ENCODE peak calls at places on chromosomes 4 and X, in five cellular contexts. One of them, this sample, is unnamed.

GRCh38 chr4:155473420-155474095 is 96.8 kb upstream of the MAP9 start:
- DNase-seq in psoas muscle: no peak
- DNase-seq in cardiac muscle cell: no peak
- DNase-seq in pancreas: no peak
- DNase-seq in fibroblast of lung: peak; percentile 47
- DNase-seq in this sample: no peak

GRCh38 chr4:16694491-16695276 is 203.8 kb downstream of the LDB2 start:
- DNase-seq in psoas muscle: no peak
- DNase-seq in cardiac muscle cell: no peak
- DNase-seq in pancreas: no peak
- DNase-seq in fibroblast of lung: peak; percentile 32
- DNase-seq in this sample: no peak

GRCh38 chr4:10089346-10089745 is 27.3 kb downstream of the WDR1 start:
- DNase-seq in psoas muscle: peak; percentile 34
- DNase-seq in cardiac muscle cell: no peak
- DNase-seq in pancreas: peak; percentile 64
- DNase-seq in fibroblast of lung: no peak
- DNase-seq in this sample: no peak

GRCh38 chr4:7183780-7184460 is 8.4 kb upstream of the SORCS2 start:
- DNase-seq in psoas muscle: no peak
- DNase-seq in cardiac muscle cell: no peak
- DNase-seq in pancreas: no peak
- DNase-seq in fibroblast of lung: no peak
- DNase-seq in this sample: no peak

GRCh38 chr4:133151681-133152329 is 2.7 kb downstream of the PCDH10 start:
- DNase-seq in psoas muscle: no peak
- DNase-seq in cardiac muscle cell: peak; percentile 30
- DNase-seq in pancreas: no peak
- DNase-seq in fibroblast of lung: peak; percentile 12
- DNase-seq in this sample: no peak

GRCh38 chrX:150731795-150732194 is 38.6 kb downstream of the MTMR1 start:
- DNase-seq in psoas muscle: no peak
- DNase-seq in cardiac muscle cell: peak; percentile 91
- DNase-seq in pancreas: no peak
- DNase-seq in fibroblast of lung: peak; percentile 91
- DNase-seq in this sample: no peak

GRCh38 chrX:30270639-30271038 is 23.7 kb downstream of the MAGEB1 start:
- DNase-seq in psoas muscle: no peak
- DNase-seq in cardiac muscle cell: no peak
- DNase-seq in pancreas: no peak
- DNase-seq in fibroblast of lung: no peak
- DNase-seq in this sample: no peak

GRCh38 chrX:49761481-49761880 is 65.7 kb upstream of the PAGE1 start:
- DNase-seq in psoas muscle: no peak
- DNase-seq in cardiac muscle cell: peak; percentile 16
- DNase-seq in pancreas: peak; percentile 11
- DNase-seq in fibroblast of lung: peak; percentile 7
- DNase-seq in this sample: no peak

GRCh38 chrX:39910651-39911050 is 187.1 kb downstream of the BCOR start:
- DNase-seq in psoas muscle: no peak
- DNase-seq in cardiac muscle cell: no peak
- DNase-seq in pancreas: no peak
- DNase-seq in fibroblast of lung: no peak
- DNase-seq in this sample: no peak

GRCh38 chr4:37835806-37836205 is 9.3 kb downstream of the PGM2 start:
- DNase-seq in psoas muscle: no peak
- DNase-seq in cardiac muscle cell: no peak
- DNase-seq in pancreas: no peak
- DNase-seq in fibroblast of lung: no peak
- DNase-seq in this sample: no peak

GRCh38 chrX:47217121-47217851 is 1.2 kb upstream of the CDK16 start:
- DNase-seq in psoas muscle: peak; percentile 40
- DNase-seq in cardiac muscle cell: peak; percentile 68
- DNase-seq in pancreas: peak; percentile 35
- DNase-seq in fibroblast of lung: no peak
- DNase-seq in this sample: no peak

GRCh38 chr4:182443070-182443469 is 199.9 kb downstream of the TENM3 start:
- DNase-seq in psoas muscle: no peak
- DNase-seq in cardiac muscle cell: no peak
- DNase-seq in pancreas: no peak
- DNase-seq in fibroblast of lung: no peak
- DNase-seq in this sample: no peak

GRCh38 chr4:166252487-166253402 is 379.7 kb downstream of the TLL1 start:
- DNase-seq in psoas muscle: no peak
- DNase-seq in cardiac muscle cell: peak; percentile 38
- DNase-seq in pancreas: no peak
- DNase-seq in fibroblast of lung: peak; percentile 0
- DNase-seq in this sample: no peak

GRCh38 chr4:3713817-3714641 is 52.2 kb upstream of the ADRA2C start:
- DNase-seq in psoas muscle: no peak
- DNase-seq in cardiac muscle cell: no peak
- DNase-seq in pancreas: no peak
- DNase-seq in fibroblast of lung: no peak
- DNase-seq in this sample: no peak

GRCh38 chr4:183504930-183505555 is at the start of gene ING2:
- DNase-seq in psoas muscle: no peak
- DNase-seq in cardiac muscle cell: no peak
- DNase-seq in pancreas: no peak
- DNase-seq in fibroblast of lung: no peak
- DNase-seq in this sample: no peak

GRCh38 chrX:154334496-154334895 is 38.9 kb downstream of the TKTL1 start:
- DNase-seq in psoas muscle: no peak
- DNase-seq in cardiac muscle cell: no peak
- DNase-seq in pancreas: no peak
- DNase-seq in fibroblast of lung: no peak
- DNase-seq in this sample: no peak

GRCh38 chr4:87354168-87355102 is 31.8 kb upstream of the HSD17B13 start:
- DNase-seq in psoas muscle: no peak
- DNase-seq in cardiac muscle cell: peak; percentile 30
- DNase-seq in pancreas: peak; percentile 56
- DNase-seq in fibroblast of lung: peak; percentile 60
- DNase-seq in this sample: no peak

GRCh38 chrX:15724911-15725310 is 13.2 kb upstream of the CA5B start:
- DNase-seq in psoas muscle: no peak
- DNase-seq in cardiac muscle cell: no peak
- DNase-seq in pancreas: no peak
- DNase-seq in fibroblast of lung: no peak
- DNase-seq in this sample: no peak

GRCh38 chrX:47420264-47420663 is 49.9 kb downstream of the ZNF157 start:
- DNase-seq in psoas muscle: no peak
- DNase-seq in cardiac muscle cell: no peak
- DNase-seq in pancreas: no peak
- DNase-seq in fibroblast of lung: no peak
- DNase-seq in this sample: no peak

GRCh38 chrX:10574663-10575062 is 45.7 kb downstream of the MID1 start:
- DNase-seq in psoas muscle: no peak
- DNase-seq in cardiac muscle cell: peak; percentile 43
- DNase-seq in pancreas: no peak
- DNase-seq in fibroblast of lung: peak; percentile 38
- DNase-seq in this sample: no peak

GRCh38 chr4:139607302-139608060 is 51.5 kb upstream of the SETD7 start:
- DNase-seq in psoas muscle: no peak
- DNase-seq in cardiac muscle cell: no peak
- DNase-seq in pancreas: no peak
- DNase-seq in fibroblast of lung: peak; percentile 20
- DNase-seq in this sample: no peak

GRCh38 chr4:140130677-140131076 is 23.3 kb downstream of the MAML3 start:
- DNase-seq in psoas muscle: no peak
- DNase-seq in cardiac muscle cell: no peak
- DNase-seq in pancreas: no peak
- DNase-seq in fibroblast of lung: peak; percentile 56
- DNase-seq in this sample: no peak

GRCh38 chr4:154332681-154333421 is 158.7 kb downstream of the DCHS2 start:
- DNase-seq in psoas muscle: peak; percentile 19
- DNase-seq in cardiac muscle cell: peak; percentile 26
- DNase-seq in pancreas: no peak
- DNase-seq in fibroblast of lung: peak; percentile 20
- DNase-seq in this sample: peak; percentile 61

GRCh38 chr4:127997534-127998388 is 32.6 kb downstream of the ABHD18 start:
- DNase-seq in psoas muscle: no peak
- DNase-seq in cardiac muscle cell: peak; percentile 58
- DNase-seq in pancreas: no peak
- DNase-seq in fibroblast of lung: peak; percentile 55
- DNase-seq in this sample: no peak

GRCh38 chr4:145285928-145286327 is 105.5 kb upstream of the OTUD4 start:
- DNase-seq in psoas muscle: no peak
- DNase-seq in cardiac muscle cell: peak; percentile 26
- DNase-seq in pancreas: no peak
- DNase-seq in fibroblast of lung: no peak
- DNase-seq in this sample: no peak

GRCh38 chrX:149841929-149842328 is 39.1 kb upstream of the MAGEA8 start:
- DNase-seq in psoas muscle: no peak
- DNase-seq in cardiac muscle cell: no peak
- DNase-seq in pancreas: no peak
- DNase-seq in fibroblast of lung: no peak
- DNase-seq in this sample: no peak

GRCh38 chr4:148575577-148575976 is 133.4 kb upstream of the NR3C2 start:
- DNase-seq in psoas muscle: no peak
- DNase-seq in cardiac muscle cell: no peak
- DNase-seq in pancreas: no peak
- DNase-seq in fibroblast of lung: no peak
- DNase-seq in this sample: no peak

GRCh38 chr4:123776267-123776666 is 379.7 kb downstream of the SPRY1 start:
- DNase-seq in psoas muscle: no peak
- DNase-seq in cardiac muscle cell: no peak
- DNase-seq in pancreas: no peak
- DNase-seq in fibroblast of lung: no peak
- DNase-seq in this sample: no peak

GRCh38 chrX:25020391-25021131 is 4.8 kb upstream of the ARX start:
- DNase-seq in psoas muscle: no peak
- DNase-seq in cardiac muscle cell: peak; percentile 18
- DNase-seq in pancreas: no peak
- DNase-seq in fibroblast of lung: no peak
- DNase-seq in this sample: no peak

GRCh38 chr4:143714290-143714625 is 13.8 kb upstream of the FREM3 start:
- DNase-seq in psoas muscle: no peak
- DNase-seq in cardiac muscle cell: no peak
- DNase-seq in pancreas: no peak
- DNase-seq in fibroblast of lung: no peak
- DNase-seq in this sample: no peak

GRCh38 chrX:54921427-54922021 is 900 bp downstream of the TRO start:
- DNase-seq in psoas muscle: peak; percentile 62
- DNase-seq in cardiac muscle cell: peak; percentile 75
- DNase-seq in pancreas: peak; percentile 28
- DNase-seq in fibroblast of lung: peak; percentile 80
- DNase-seq in this sample: peak; percentile 1

GRCh38 chr4:73730292-73730691 is 10.1 kb upstream of the CXCL8 start:
- DNase-seq in psoas muscle: no peak
- DNase-seq in cardiac muscle cell: no peak
- DNase-seq in pancreas: no peak
- DNase-seq in fibroblast of lung: peak; percentile 38
- DNase-seq in this sample: no peak

GRCh38 chr4:75653845-75654503 is 19.2 kb downstream of the G3BP2 start:
- DNase-seq in psoas muscle: no peak
- DNase-seq in cardiac muscle cell: peak; percentile 60
- DNase-seq in pancreas: no peak
- DNase-seq in fibroblast of lung: peak; percentile 48
- DNase-seq in this sample: no peak

GRCh38 chr4:124943938-124944337 is 231.4 kb upstream of the ANKRD50 start:
- DNase-seq in psoas muscle: no peak
- DNase-seq in cardiac muscle cell: no peak
- DNase-seq in pancreas: no peak
- DNase-seq in fibroblast of lung: no peak
- DNase-seq in this sample: no peak
- H3K27ac ChIP-seq in psoas muscle: no peak overlapping the region
- H3K27ac ChIP-seq in cardiac muscle cell: no peak overlapping the region
- H3K27ac ChIP-seq in pancreas: no peak overlapping the region
- H3K27ac ChIP-seq in fibroblast of lung: no peak overlapping the region
- H3K27ac ChIP-seq in this sample: no peak overlapping the region

GRCh38 chr4:77697860-77698599 is 92.4 kb downstream of the CXCL13 start:
- DNase-seq in psoas muscle: no peak
- DNase-seq in cardiac muscle cell: peak; percentile 88
- DNase-seq in pancreas: peak; percentile 62
- DNase-seq in fibroblast of lung: peak; percentile 85
- DNase-seq in this sample: no peak
- TF ChIP-seq CTCF in psoas muscle: peak; percentile 29
- TF ChIP-seq CTCF in cardiac muscle cell: peak; percentile 72
- TF ChIP-seq CTCF in pancreas: no peak
- TF ChIP-seq CTCF in fibroblast of lung: peak; percentile 71
- TF ChIP-seq CTCF in this sample: no peak

DNA sequence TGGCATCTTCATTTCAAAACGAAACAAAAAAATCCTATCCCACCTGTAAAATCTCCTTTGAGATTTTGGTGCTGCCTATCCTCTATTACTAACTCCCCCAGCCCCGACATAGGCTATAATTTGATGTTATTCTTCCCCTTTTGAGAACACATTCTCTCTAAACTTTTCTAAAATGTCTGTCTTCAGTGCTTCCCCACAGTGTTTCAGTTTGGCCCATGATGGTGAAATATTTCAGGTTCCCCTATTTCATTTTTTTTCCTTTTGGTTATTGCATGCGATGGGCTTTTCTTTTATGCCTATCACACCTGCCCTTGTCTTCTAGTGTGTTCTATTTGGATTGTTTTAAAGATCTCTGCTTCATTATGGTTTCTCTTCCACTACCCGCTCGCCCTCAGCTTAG is 14.6 kb downstream of the BCORL1 start:
- DNase-seq in psoas muscle: no peak
- DNase-seq in cardiac muscle cell: no peak
- DNase-seq in pancreas: no peak
- DNase-seq in fibroblast of lung: no peak
- DNase-seq in this sample: no peak
- H3K27me3 ChIP-seq in psoas muscle: no peaks in the 10 kb centered on the region
- H3K27me3 ChIP-seq in cardiac muscle cell: no peaks in the 10 kb centered on the region
- H3K27me3 ChIP-seq in pancreas: no peaks in the 10 kb centered on the region
- H3K27me3 ChIP-seq in fibroblast of lung: no peaks in the 10 kb centered on the region
- H3K27me3 ChIP-seq in this sample: no peaks in the 10 kb centered on the region

GRCh38 chr4:185396724-185397402 is at the start of gene ANKRD37:
- DNase-seq in psoas muscle: peak; percentile 35
- DNase-seq in cardiac muscle cell: peak; percentile 41
- DNase-seq in pancreas: peak; percentile 81
- DNase-seq in fibroblast of lung: peak; percentile 24
- DNase-seq in this sample: no peak

GRCh38 chr4:185399466-185399865 is 2.8 kb downstream of the ANKRD37 start:
- DNase-seq in psoas muscle: no peak
- DNase-seq in cardiac muscle cell: no peak
- DNase-seq in pancreas: no peak
- DNase-seq in fibroblast of lung: no peak
- DNase-seq in this sample: no peak

GRCh38 chr4:185395956-185396723 is 416 bp upstream of the LRP2BP start:
- DNase-seq in psoas muscle: peak; percentile 97
- DNase-seq in cardiac muscle cell: peak; percentile 99
- DNase-seq in pancreas: peak; percentile 99
- DNase-seq in fibroblast of lung: peak; percentile 97
- DNase-seq in this sample: peak; percentile 96

GRCh38 chr4:185395255-185395955 is at the start of gene LRP2BP:
- DNase-seq in psoas muscle: no peak
- DNase-seq in cardiac muscle cell: peak; percentile 18
- DNase-seq in pancreas: no peak
- DNase-seq in fibroblast of lung: peak; percentile 97
- DNase-seq in this sample: no peak

DNA sequence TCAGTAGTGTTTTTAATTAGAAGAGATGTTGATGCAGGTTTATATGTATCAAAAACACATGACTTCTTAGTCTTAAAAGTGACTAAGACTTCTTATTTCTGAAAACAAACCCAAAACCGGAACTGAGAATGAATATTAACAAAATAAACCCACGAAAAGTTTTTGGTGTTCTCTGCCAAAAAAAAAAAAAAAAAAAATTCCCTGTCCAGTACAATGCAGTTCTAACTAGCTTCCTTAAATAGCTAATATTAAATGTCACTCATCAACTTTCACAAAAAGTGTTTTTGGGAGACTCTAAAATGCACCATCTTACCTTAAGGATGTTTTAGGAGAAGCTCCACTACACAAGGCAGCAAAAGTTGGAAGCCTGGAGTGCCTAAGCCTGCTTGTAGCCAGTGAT is 2.0 kb downstream of the ANKRD37 start:
- DNase-seq in psoas muscle: no peak
- DNase-seq in cardiac muscle cell: no peak
- DNase-seq in pancreas: no peak
- DNase-seq in fibroblast of lung: no peak
- DNase-seq in this sample: no peak
- H3K27ac ChIP-seq in psoas muscle: peak overlapping the region; percentile 100
- H3K27ac ChIP-seq in cardiac muscle cell: no peak overlapping the region
- H3K27ac ChIP-seq in pancreas: no peak overlapping the region
- H3K27ac ChIP-seq in fibroblast of lung: no peak overlapping the region
- H3K27ac ChIP-seq in this sample: no peak overlapping the region